ENCODE peak calls at places on chromosome 7, in eight cellular contexts. K is heart right ventricle; M is stimulated activated CD8-positive, alpha-beta memory T cell treated with anti-CD3 and anti-CD28 coated beads, Interleukin-4, amount 100 ng/mL, for 24 hours; A is stimulated activated naive CD8-positive, alpha-beta T cell treated with anti-CD3 and anti-CD28 coated beads, Interleukin-15, Interleukin-2, amounts not matched to agents 100 U/mL and 50 U/mL, for 24 hours; X is NCI-H748 treated with DMSO at 0.1 percent for 48 hours; R is H7; F is activated CD8-positive, alpha-beta memory T cell treated with anti-CD3 and anti-CD28 coated beads for 24 hours; O is RWPE2. W is an unnamed sample.

GRCh38 chr7:34073676-34074075 is 168.3 kb downstream of the BMPER start:
- DNase-seq in K (no peak), M (no peak), A (no peak), X (no peak), R (no peak), F (no peak), O (no peak), W (no peak)

GRCh38 chr7:123218866-123219265 is 19.1 kb upstream of the SLC13A1 start:
- DNase-seq in K (no peak), M (no peak), A (no peak), X (no peak), R (no peak), F (no peak), O (no peak), W (no peak)

GRCh38 chr7:94888542-94888941 is 18.9 kb upstream of the PPP1R9A start:
- DNase-seq in K (peak), M (no peak), A (no peak), X (peak), R (no peak), F (no peak), O (no peak), W (no peak)

GRCh38 chr7:45456747-45457146 is 117.4 kb upstream of the ADCY1 start:
- DNase-seq in K (no peak), M (no peak), A (no peak), X (no peak), R (no peak), F (no peak), O (no peak), W (no peak)

GRCh38 chr7:43954524-43955228 is 28.4 kb downstream of the UBE2D4 start:
- DNase-seq in K (peak), M (no peak), A (peak), X (no peak), R (peak), F (no peak), O (no peak), W (peak)

GRCh38 chr7:28062197-28062988 is 118.2 kb downstream of the JAZF1 start:
- DNase-seq in K (peak), M (peak), A (peak), X (peak), R (peak), F (peak), O (no peak), W (no peak)

GRCh38 chr7:130292682-130293257 is at the start of gene CPA4:
- DNase-seq in K (no peak), M (no peak), A (no peak), X (no peak), R (no peak), F (no peak), O (peak), W (no peak)

GRCh38 chr7:434891-435486 is 84.7 kb downstream of the PDGFA start:
- DNase-seq in K (no peak), M (no peak), A (no peak), X (no peak), R (peak), F (no peak), O (no peak), W (no peak)

GRCh38 chr7:135414850-135415439 is 95.0 kb downstream of the CNOT4 start:
- DNase-seq in K (peak), M (peak), A (peak), X (peak), R (peak), F (no peak), O (no peak), W (peak)

GRCh38 chr7:51785171-51785570 is 468.6 kb upstream of the COBL start:
- DNase-seq in K (no peak), M (no peak), A (no peak), X (no peak), R (no peak), F (no peak), O (no peak), W (no peak)

GRCh38 chr7:72032934-72033333 is 379.2 kb downstream of the CALN1 start:
- DNase-seq in K (peak), M (no peak), A (no peak), X (no peak), R (no peak), F (no peak), O (no peak), W (no peak)

GRCh38 chr7:140159487-140159886 is 17.3 kb downstream of the KDM7A start:
- DNase-seq in K (no peak), M (no peak), A (no peak), X (no peak), R (no peak), F (no peak), O (no peak), W (no peak)

GRCh38 chr7:30771859-30772429 is 727 bp downstream of the MINDY4 start:
- DNase-seq in K (no peak), M (no peak), A (no peak), X (peak), R (peak), F (no peak), O (no peak), W (no peak)

GRCh38 chr7:55546826-55547225 is 25.5 kb downstream of the VOPP1 start:
- DNase-seq in K (peak), M (peak), A (peak), X (no peak), R (no peak), F (peak), O (peak), W (no peak)

GRCh38 chr7:51352174-51353145 is 35.9 kb upstream of the COBL start:
- DNase-seq in K (no peak), M (no peak), A (no peak), X (no peak), R (peak), F (no peak), O (no peak), W (no peak)

GRCh38 chr7:75987805-75988630 is 6.4 kb downstream of the TMEM120A start:
- DNase-seq in K (no peak), M (no peak), A (no peak), X (no peak), R (peak), F (no peak), O (no peak), W (no peak)

GRCh38 chr7:96591900-96592676 is 117.6 kb downstream of the SEM1 start:
- DNase-seq in K (no peak), M (no peak), A (no peak), X (peak), R (peak), F (no peak), O (no peak), W (no peak)

GRCh38 chr7:126958367-126958766 is 294.4 kb downstream of the GRM8 start:
- DNase-seq in K (no peak), M (no peak), A (no peak), X (no peak), R (no peak), F (no peak), O (no peak), W (no peak)

GRCh38 chr7:74454059-74454947 is 597 bp downstream of the GTF2IRD1 start:
- DNase-seq in K (no peak), M (no peak), A (peak), X (no peak), R (peak), F (no peak), O (no peak), W (no peak)

GRCh38 chr7:92615861-92616260 is 25.7 kb upstream of the FAM133B start:
- DNase-seq in K (no peak), M (no peak), A (no peak), X (no peak), R (no peak), F (no peak), O (no peak), W (no peak)

GRCh38 chr7:67019562-67020390 is 23.1 kb downstream of the TYW1 start:
- DNase-seq in K (no peak), M (no peak), A (no peak), X (peak), R (no peak), F (peak), O (no peak), W (no peak)

GRCh38 chr7:22295402-22296264 is 61.3 kb downstream of the RAPGEF5 start:
- DNase-seq in K (no peak), M (no peak), A (no peak), X (no peak), R (no peak), F (no peak), O (no peak), W (no peak)

GRCh38 chr7:142628945-142629344 is 120.3 kb upstream of the PRSS1 start:
- DNase-seq in K (no peak), M (no peak), A (no peak), X (no peak), R (no peak), F (no peak), O (no peak), W (no peak)

GRCh38 chr7:28315565-28316420 is 96.5 kb upstream of the CREB5 start:
- DNase-seq in K (no peak), M (no peak), A (no peak), X (no peak), R (no peak), F (no peak), O (no peak), W (no peak)

GRCh38 chr7:149355390-149356048 is 93.5 kb downstream of the ZNF783 start:
- DNase-seq in K (no peak), M (no peak), A (no peak), X (no peak), R (peak), F (no peak), O (no peak), W (no peak)

GRCh38 chr7:39432368-39432767 is 133.8 kb upstream of the YAE1 start:
- DNase-seq in K (no peak), M (no peak), A (no peak), X (no peak), R (no peak), F (no peak), O (no peak), W (no peak)

GRCh38 chr7:1512781-1513656 is 8.8 kb upstream of the INTS1 start:
- DNase-seq in K (peak), M (no peak), A (peak), X (no peak), R (no peak), F (peak), O (peak), W (no peak)

GRCh38 chr7:768881-769504 is 41.9 kb upstream of the PRKAR1B start:
- DNase-seq in K (no peak), M (no peak), A (no peak), X (no peak), R (peak), F (no peak), O (no peak), W (no peak)

GRCh38 chr7:99843808-99844207 is 16.0 kb downstream of the CYP3A43 start:
- DNase-seq in K (no peak), M (no peak), A (no peak), X (no peak), R (no peak), F (no peak), O (no peak), W (no peak)

W was measured in CMK.